ENCODE peak calls at places on chromosomes 12 and 14, in seven cellular contexts. One of them, this sample, is unnamed.

GRCh38 chr14:49879683-49880204 is 13.1 kb upstream of the ARF6 start:
- DNase-seq in Caco-2: peak; percentile 68
- DNase-seq in cardiac fibroblast: peak; percentile 70
- DNase-seq in AG09319: no peak
- DNase-seq in progenitor cell of endocrine pancreas: no peak
- DNase-seq in transverse colon: peak; percentile 70
- DNase-seq in A549: peak; percentile 59
- DNase-seq in this sample: peak; percentile 81

GRCh38 chr12:85092814-85093370 is 56.7 kb downstream of the LRRIQ1 start:
- DNase-seq in Caco-2: no peak
- DNase-seq in cardiac fibroblast: no peak
- DNase-seq in AG09319: no peak
- DNase-seq in progenitor cell of endocrine pancreas: no peak
- DNase-seq in transverse colon: no peak
- DNase-seq in A549: no peak
- DNase-seq in this sample: no peak

GRCh38 chr14:104800600-104801283 is at the start of gene ZBTB42:
- DNase-seq in Caco-2: peak; percentile 87
- DNase-seq in cardiac fibroblast: peak; percentile 48
- DNase-seq in AG09319: no peak
- DNase-seq in progenitor cell of endocrine pancreas: peak; percentile 70
- DNase-seq in transverse colon: peak; percentile 91
- DNase-seq in A549: no peak
- DNase-seq in this sample: no peak

GRCh38 chr12:72110814-72111615 is 161.2 kb upstream of the TRHDE start:
- DNase-seq in Caco-2: no peak
- DNase-seq in cardiac fibroblast: no peak
- DNase-seq in AG09319: no peak
- DNase-seq in progenitor cell of endocrine pancreas: no peak
- DNase-seq in transverse colon: no peak
- DNase-seq in A549: no peak
- DNase-seq in this sample: no peak

GRCh38 chr14:65833256-65833880 is 420.8 kb downstream of the FUT8 start:
- DNase-seq in Caco-2: no peak
- DNase-seq in cardiac fibroblast: no peak
- DNase-seq in AG09319: peak; percentile 20
- DNase-seq in progenitor cell of endocrine pancreas: no peak
- DNase-seq in transverse colon: no peak
- DNase-seq in A549: no peak
- DNase-seq in this sample: no peak

GRCh38 chr12:98211914-98212695 is 303.3 kb upstream of the TMPO start:
- DNase-seq in Caco-2: no peak
- DNase-seq in cardiac fibroblast: peak; percentile 36
- DNase-seq in AG09319: no peak
- DNase-seq in progenitor cell of endocrine pancreas: no peak
- DNase-seq in transverse colon: no peak
- DNase-seq in A549: no peak
- DNase-seq in this sample: no peak

GRCh38 chr12:71160585-71160984 is 2.8 kb upstream of the TSPAN8 start:
- DNase-seq in Caco-2: no peak
- DNase-seq in cardiac fibroblast: no peak
- DNase-seq in AG09319: no peak
- DNase-seq in progenitor cell of endocrine pancreas: no peak
- DNase-seq in transverse colon: no peak
- DNase-seq in A549: no peak
- DNase-seq in this sample: no peak

GRCh38 chr14:64438181-64438839 is 27.0 kb upstream of the AKAP5 start:
- DNase-seq in Caco-2: peak; percentile 77
- DNase-seq in cardiac fibroblast: peak; percentile 90
- DNase-seq in AG09319: peak; percentile 45
- DNase-seq in progenitor cell of endocrine pancreas: no peak
- DNase-seq in transverse colon: no peak
- DNase-seq in A549: peak; percentile 67
- DNase-seq in this sample: no peak

GRCh38 chr14:74956280-74957072 is 1.1 kb upstream of the PGF start:
- DNase-seq in Caco-2: no peak
- DNase-seq in cardiac fibroblast: no peak
- DNase-seq in AG09319: no peak
- DNase-seq in progenitor cell of endocrine pancreas: no peak
- DNase-seq in transverse colon: no peak
- DNase-seq in A549: no peak
- DNase-seq in this sample: no peak

GRCh38 chr12:123050331-123050809 is 69.9 kb downstream of the ARL6IP4 start:
- DNase-seq in Caco-2: no peak
- DNase-seq in cardiac fibroblast: peak; percentile 24
- DNase-seq in AG09319: no peak
- DNase-seq in progenitor cell of endocrine pancreas: no peak
- DNase-seq in transverse colon: no peak
- DNase-seq in A549: no peak
- DNase-seq in this sample: no peak

GRCh38 chr12:114779203-114779602 is 95.2 kb upstream of the TBX3 start:
- DNase-seq in Caco-2: peak; percentile 34
- DNase-seq in cardiac fibroblast: no peak
- DNase-seq in AG09319: no peak
- DNase-seq in progenitor cell of endocrine pancreas: no peak
- DNase-seq in transverse colon: no peak
- DNase-seq in A549: no peak
- DNase-seq in this sample: no peak

GRCh38 chr12:131959641-131960589 is 10.2 kb downstream of the EP400 start:
- DNase-seq in Caco-2: no peak
- DNase-seq in cardiac fibroblast: no peak
- DNase-seq in AG09319: no peak
- DNase-seq in progenitor cell of endocrine pancreas: no peak
- DNase-seq in transverse colon: no peak
- DNase-seq in A549: no peak
- DNase-seq in this sample: no peak

GRCh38 chr12:99200711-99201384 is 446.7 kb upstream of the GARIN6 start:
- DNase-seq in Caco-2: no peak
- DNase-seq in cardiac fibroblast: no peak
- DNase-seq in AG09319: no peak
- DNase-seq in progenitor cell of endocrine pancreas: no peak
- DNase-seq in transverse colon: no peak
- DNase-seq in A549: no peak
- DNase-seq in this sample: no peak

GRCh38 chr14:101083564-101084435 is 180.3 kb upstream of the RTL1 start:
- DNase-seq in Caco-2: no peak
- DNase-seq in cardiac fibroblast: no peak
- DNase-seq in AG09319: no peak
- DNase-seq in progenitor cell of endocrine pancreas: no peak
- DNase-seq in transverse colon: peak; percentile 8
- DNase-seq in A549: no peak
- DNase-seq in this sample: no peak
- TF ChIP-seq CTCF in Caco-2: no peak
- TF ChIP-seq CTCF in cardiac fibroblast: no peak
- TF ChIP-seq CTCF in AG09319: no peak
- TF ChIP-seq CTCF in progenitor cell of endocrine pancreas: peak; percentile 33
- TF ChIP-seq CTCF in transverse colon: no peak
- TF ChIP-seq CTCF in A549: no peak
- TF ChIP-seq CTCF in this sample: no peak

DNA sequence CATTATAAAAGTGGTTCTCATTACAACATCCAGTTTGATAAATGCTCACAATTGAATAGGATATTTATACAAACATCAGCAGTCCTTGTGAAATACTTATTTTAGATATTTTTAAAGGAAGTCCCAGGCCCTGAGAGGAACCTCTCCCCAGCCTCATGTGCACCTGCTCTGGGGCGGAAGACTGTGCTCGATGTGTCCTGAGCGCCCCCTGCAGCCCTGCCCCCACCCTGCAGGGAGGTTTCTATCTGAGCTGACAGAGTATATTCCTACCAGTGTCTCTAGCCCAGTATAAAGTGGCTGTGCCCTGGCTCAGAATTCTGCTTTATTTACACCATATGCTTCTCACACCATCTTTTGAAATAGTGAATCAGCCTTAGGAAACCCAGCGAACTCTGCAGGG is 1349.1 kb downstream of the TMEM121 start:
- DNase-seq in Caco-2: no peak
- DNase-seq in cardiac fibroblast: no peak
- DNase-seq in AG09319: no peak
- DNase-seq in progenitor cell of endocrine pancreas: no peak
- DNase-seq in transverse colon: peak; percentile 51
- DNase-seq in A549: no peak
- DNase-seq in this sample: no peak
- TF ChIP-seq CTCF in Caco-2: peak; percentile 21
- TF ChIP-seq CTCF in cardiac fibroblast: peak; percentile 43
- TF ChIP-seq CTCF in AG09319: no peak
- TF ChIP-seq CTCF in progenitor cell of endocrine pancreas: no peak
- TF ChIP-seq CTCF in transverse colon: peak; percentile 28
- TF ChIP-seq CTCF in A549: no peak
- TF ChIP-seq CTCF in this sample: peak; percentile 73

DNA sequence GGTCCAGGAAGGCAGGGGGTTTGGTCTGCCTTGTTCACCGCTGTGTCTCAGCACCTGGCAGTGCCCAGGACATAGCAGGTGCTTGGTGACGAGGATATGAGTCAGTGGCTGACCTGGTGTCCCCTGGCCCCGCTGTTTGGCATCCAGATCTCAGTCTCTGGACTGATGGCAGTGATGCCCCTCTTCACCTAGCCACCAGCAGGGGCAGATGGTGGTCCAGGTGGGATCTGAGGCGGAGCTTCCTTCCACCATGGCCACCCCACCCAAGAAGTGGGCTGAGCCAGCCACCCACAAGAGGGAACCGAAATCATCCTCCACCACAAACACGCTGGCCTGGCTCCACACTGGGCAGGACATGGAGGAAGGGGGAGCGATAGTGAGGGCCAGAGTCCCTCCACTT is 16.1 kb upstream of the SH2B3 start:
- DNase-seq in Caco-2: no peak
- DNase-seq in cardiac fibroblast: no peak
- DNase-seq in AG09319: no peak
- DNase-seq in progenitor cell of endocrine pancreas: no peak
- DNase-seq in transverse colon: no peak
- DNase-seq in A549: no peak
- DNase-seq in this sample: no peak
- TF ChIP-seq CTCF in Caco-2: no peak
- TF ChIP-seq CTCF in cardiac fibroblast: no peak
- TF ChIP-seq CTCF in AG09319: no peak
- TF ChIP-seq CTCF in progenitor cell of endocrine pancreas: no peak
- TF ChIP-seq CTCF in transverse colon: no peak
- TF ChIP-seq CTCF in A549: no peak
- TF ChIP-seq CTCF in this sample: no peak

GRCh38 chr14:94599656-94600004 is 12.6 kb upstream of the SERPINA3 start:
- DNase-seq in Caco-2: peak; percentile 65
- DNase-seq in cardiac fibroblast: peak; percentile 39
- DNase-seq in AG09319: no peak
- DNase-seq in progenitor cell of endocrine pancreas: no peak
- DNase-seq in transverse colon: no peak
- DNase-seq in A549: peak; percentile 19
- DNase-seq in this sample: no peak

GRCh38 chr14:94598506-94598815 is 13.7 kb upstream of the SERPINA3 start:
- DNase-seq in Caco-2: no peak
- DNase-seq in cardiac fibroblast: no peak
- DNase-seq in AG09319: no peak
- DNase-seq in progenitor cell of endocrine pancreas: no peak
- DNase-seq in transverse colon: no peak
- DNase-seq in A549: no peak
- DNase-seq in this sample: no peak

GRCh38 chr14:94597788-94598187 is 14.4 kb upstream of the SERPINA3 start:
- DNase-seq in Caco-2: no peak
- DNase-seq in cardiac fibroblast: no peak
- DNase-seq in AG09319: no peak
- DNase-seq in progenitor cell of endocrine pancreas: no peak
- DNase-seq in transverse colon: no peak
- DNase-seq in A549: no peak
- DNase-seq in this sample: no peak

GRCh38 chr14:94600148-94600545 is 12.0 kb upstream of the SERPINA3 start:
- DNase-seq in Caco-2: no peak
- DNase-seq in cardiac fibroblast: no peak
- DNase-seq in AG09319: no peak
- DNase-seq in progenitor cell of endocrine pancreas: no peak
- DNase-seq in transverse colon: no peak
- DNase-seq in A549: no peak
- DNase-seq in this sample: no peak

DNA sequence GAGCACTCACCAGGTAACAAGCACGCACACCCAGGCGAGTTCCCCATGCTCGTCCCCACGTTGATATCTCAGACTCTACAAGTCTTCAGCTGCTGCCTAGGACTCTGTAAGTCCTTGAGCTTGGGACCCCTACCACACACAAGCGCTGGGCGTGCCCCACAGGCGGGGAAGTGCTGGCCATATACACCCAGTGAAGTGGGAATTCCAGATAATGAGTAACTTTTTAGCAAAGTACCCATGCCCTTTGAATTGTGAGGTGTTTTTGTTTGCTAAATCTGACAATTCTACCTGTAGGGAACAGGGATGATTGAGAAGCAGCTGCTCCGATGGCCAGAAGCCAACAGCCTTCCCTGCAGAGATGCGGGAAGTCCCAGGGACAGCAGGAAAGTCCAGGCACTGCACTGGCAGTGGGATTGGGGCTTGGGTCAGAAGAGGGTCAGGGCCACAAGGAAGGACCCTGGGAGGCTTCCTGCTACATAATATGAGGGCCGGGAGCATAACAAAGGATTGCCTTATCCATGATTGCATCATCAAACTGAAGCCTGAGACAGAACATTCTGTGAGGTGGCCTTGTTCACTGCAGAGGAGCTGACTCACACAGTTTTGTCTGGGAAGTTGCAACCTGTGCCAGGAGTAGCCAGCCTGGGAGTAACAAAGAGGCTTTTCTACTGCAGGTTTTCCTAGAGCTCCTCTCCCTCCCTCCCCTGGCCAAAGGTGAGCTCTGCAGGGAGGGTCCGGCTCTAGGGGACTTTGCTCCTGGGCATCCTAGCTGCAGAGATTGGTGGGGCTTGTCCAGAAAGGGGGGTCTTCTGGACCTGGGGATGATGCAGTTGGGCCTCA is 13.2 kb upstream of the SERPINA3 start:
- DNase-seq in Caco-2: peak; percentile 86
- DNase-seq in cardiac fibroblast: peak; percentile 97
- DNase-seq in AG09319: peak; percentile 87
- DNase-seq in progenitor cell of endocrine pancreas: peak; percentile 35
- DNase-seq in transverse colon: peak; percentile 76
- DNase-seq in A549: peak; percentile 87
- DNase-seq in this sample: no peak
- TF ChIP-seq CTCF in Caco-2: no peak
- TF ChIP-seq CTCF in cardiac fibroblast: peak; percentile 46
- TF ChIP-seq CTCF in AG09319: no peak
- TF ChIP-seq CTCF in progenitor cell of endocrine pancreas: peak; percentile 39
- TF ChIP-seq CTCF in transverse colon: no peak
- TF ChIP-seq CTCF in A549: peak; percentile 23
- TF ChIP-seq CTCF in this sample: no peak

GRCh38 chr12:121578230-121579189 is 2.3 kb downstream of the KDM2B start:
- DNase-seq in Caco-2: no peak
- DNase-seq in cardiac fibroblast: peak; percentile 30
- DNase-seq in AG09319: no peak
- DNase-seq in progenitor cell of endocrine pancreas: no peak
- DNase-seq in transverse colon: peak; percentile 19
- DNase-seq in A549: no peak
- DNase-seq in this sample: no peak
- TF ChIP-seq CTCF in Caco-2: no peak
- TF ChIP-seq CTCF in cardiac fibroblast: no peak
- TF ChIP-seq CTCF in AG09319: no peak
- TF ChIP-seq CTCF in progenitor cell of endocrine pancreas: no peak
- TF ChIP-seq CTCF in transverse colon: no peak
- TF ChIP-seq CTCF in A549: no peak
- TF ChIP-seq CTCF in this sample: no peak

GRCh38 chr14:100662850-100663527 is 63.7 kb upstream of the DLK1 start:
- DNase-seq in Caco-2: no peak
- DNase-seq in cardiac fibroblast: peak; percentile 73
- DNase-seq in AG09319: no peak
- DNase-seq in progenitor cell of endocrine pancreas: peak; percentile 56
- DNase-seq in transverse colon: peak; percentile 75
- DNase-seq in A549: peak; percentile 77
- DNase-seq in this sample: no peak
- TF ChIP-seq CTCF in Caco-2: peak; percentile 86
- TF ChIP-seq CTCF in cardiac fibroblast: peak; percentile 86
- TF ChIP-seq CTCF in AG09319: peak; percentile 89
- TF ChIP-seq CTCF in progenitor cell of endocrine pancreas: peak; percentile 96
- TF ChIP-seq CTCF in transverse colon: peak; percentile 92
- TF ChIP-seq CTCF in A549: peak; percentile 93
- TF ChIP-seq CTCF in this sample: peak; percentile 98

This sample was measured in CD14-positive monocyte.